ENCODE peak calls at places on chromosomes 13 and 19, in eight cellular contexts. S is pancreas, R is suprapubic skin, I is neuronal stem cell, X is small intestine, O is H1, A is body of pancreas, B is stomach. E is an unnamed sample. For H3K4me1, the result is how much of the 10 kb centered on the place peaks cover.

GRCh38 chr13:82647540-82647939 is 1234.7 kb downstream of the SLITRK1 start:
- DNase-seq in A (no peak), R (no peak), S (no peak), I (no peak), X (no peak), O (no peak), B (no peak), E (no peak)

GRCh38 chr13:26996965-26997752 is 174.5 kb downstream of the USP12 start:
- DNase-seq in O (no peak), A (no peak), B (no peak), R (peak), S (no peak), I (no peak), X (no peak), E (no peak)

GRCh38 chr13:22455036-22455435 is 725.7 kb upstream of the SGCG start:
- DNase-seq in R (no peak), X (no peak), S (no peak), I (no peak), A (no peak), B (no peak), O (no peak), E (no peak)

GRCh38 chr13:39452834-39453233 is 150.2 kb downstream of the LHFPL6 start:
- DNase-seq in B (no peak), X (no peak), S (no peak), A (no peak), R (no peak), I (no peak), O (no peak), E (no peak)

GRCh38 chr19:47641891-47642485 is 33.1 kb downstream of the BICRA start:
- DNase-seq in R (no peak), A (no peak), B (no peak), S (no peak), I (no peak), X (no peak), O (no peak), E (no peak)

GRCh38 chr13:74133657-74134201 is 475 bp downstream of the KLF12 start:
- DNase-seq in R (peak), O (peak), X (peak), B (peak), A (peak), S (peak), I (peak), E (peak)

GRCh38 chr13:106132216-106132615 is 403.2 kb downstream of the EFNB2 start:
- DNase-seq in I (no peak), A (no peak), X (peak), R (no peak), S (no peak), O (no peak), B (no peak), E (no peak)

GRCh38 chr13:80262051-80262695 is 78.8 kb downstream of the SPRY2 start:
- DNase-seq in A (no peak), R (no peak), S (no peak), B (no peak), O (no peak), I (no peak), X (no peak), E (no peak)

GRCh38 chr19:38674388-38675133 is 27.1 kb downstream of the ACTN4 start:
- DNase-seq in X (peak), R (no peak), A (no peak), S (no peak), O (no peak), B (no peak), I (no peak), E (peak)

GRCh38 chr19:48674216-48674809 is 1.5 kb upstream of the NTN5 start:
- DNase-seq in S (no peak), R (no peak), A (no peak), B (no peak), O (no peak), X (no peak), I (no peak), E (no peak)

GRCh38 chr19:54606891-54607781 is 13.7 kb downstream of the LILRA1 start:
- DNase-seq in I (no peak), X (no peak), R (no peak), A (peak), O (no peak), S (no peak), B (peak), E (no peak)

GRCh38 chr13:28479005-28479404 is 15.9 kb downstream of the FLT1 start:
- DNase-seq in B (no peak), S (no peak), X (no peak), R (no peak), I (no peak), A (no peak), O (no peak), E (no peak)

GRCh38 chr13:82356667-82357066 is 1525.6 kb downstream of the SLITRK1 start:
- DNase-seq in I (no peak), O (no peak), B (no peak), A (no peak), S (no peak), X (no peak), R (no peak), E (peak)

GRCh38 chr19:3986260-3987041 is 1.2 kb upstream of the EEF2 start:
- DNase-seq in I (peak), S (no peak), X (peak), B (peak), O (no peak), R (no peak), A (peak), E (peak)

GRCh38 chr19:19261350-19262189 is 11.5 kb downstream of the TM6SF2 start:
- DNase-seq in I (peak), A (no peak), B (no peak), S (no peak), O (peak), X (no peak), R (no peak), E (no peak)

GRCh38 chr19:41530761-41531301 is 45.1 kb upstream of the CEACAM21 start:
- DNase-seq in A (peak), R (no peak), S (no peak), I (no peak), B (no peak), X (no peak), O (no peak), E (peak)

GRCh38 chr13:42275098-42275471 is 3.1 kb downstream of the AKAP11 start:
- DNase-seq in A (peak), R (no peak), S (no peak), O (no peak), X (peak), B (no peak), I (no peak), E (no peak)

GRCh38 chr19:19134687-19135158 is 3.6 kb downstream of the TMEM161A start:
- DNase-seq in B (peak), R (no peak), O (peak), I (no peak), S (no peak), A (no peak), X (peak), E (no peak)

GRCh38 chr13:25232937-25233515 is 54.3 kb downstream of the MTMR6 start:
- DNase-seq in A (peak), S (no peak), B (no peak), R (no peak), I (no peak), X (peak), O (no peak), E (peak)

GRCh38 chr19:8529369-8530006 is 15.5 kb upstream of the ZNF414 start:
- DNase-seq in S (no peak), R (no peak), O (no peak), B (no peak), A (no peak), X (peak), I (no peak), E (no peak)

GRCh38 chr19:38678217-38678890 is 30.9 kb downstream of the ACTN4 start:
- DNase-seq in R (no peak), X (no peak), B (no peak), A (no peak), I (no peak), O (no peak), S (peak), E (no peak)

GRCh38 chr19:2952953-2953481 is 8.2 kb upstream of the ZNF77 start:
- DNase-seq in I (no peak), R (no peak), A (peak), X (peak), S (no peak), B (peak), O (no peak), E (no peak)

GRCh38 chr13:87986639-87987250 is 315.6 kb downstream of the SLITRK5 start:
- DNase-seq in A (no peak), S (no peak), O (no peak), X (no peak), R (no peak), B (no peak), I (no peak), E (no peak)

GRCh38 chr13:19888799-19889198 is 25.4 kb upstream of the ZMYM5 start:
- DNase-seq in I (no peak), S (no peak), O (no peak), A (no peak), B (no peak), X (peak), R (no peak), E (peak)

GRCh38 chr13:52925221-52925620 is 76.8 kb upstream of the PCDH8 start:
- DNase-seq in B (no peak), X (no peak), I (no peak), O (no peak), S (no peak), R (no peak), A (no peak), E (no peak)

GRCh38 chr13:34361528-34361927 is 543.6 kb downstream of the RFC3 start:
- DNase-seq in R (no peak), B (no peak), O (no peak), I (no peak), S (no peak), X (no peak), A (no peak), E (no peak)

GRCh38 chr19:32977269-32977668 is 5.2 kb downstream of the FAAP24 start:
- DNase-seq in S (no peak), A (no peak), I (no peak), X (peak), B (peak), O (no peak), R (no peak), E (peak)

GRCh38 chr13:101258071-101258470 is 158.2 kb downstream of the NALCN start:
- DNase-seq in A (no peak), B (no peak), X (no peak), S (no peak), R (no peak), O (no peak), I (peak), E (peak)

GRCh38 chr19:51251453-51251790 is 542 bp downstream of the SIGLECL1 start:
- DNase-seq in A (no peak), S (no peak), B (no peak), O (no peak), R (no peak), I (no peak), X (no peak), E (no peak)

GRCh38 chr13:71587778-71588177 is 279.2 kb downstream of the DACH1 start:
- DNase-seq in R (no peak), X (no peak), I (no peak), S (no peak), A (no peak), B (no peak), O (no peak), E (no peak)

GRCh38 chr19:23403024-23403423 is 7.8 kb upstream of the ZNF91 start:
- DNase-seq in A (no peak), S (no peak), R (no peak), B (no peak), X (peak), O (no peak), I (no peak), E (no peak)

GRCh38 chr13:37747071-37747612 is 122.4 kb downstream of the TRPC4 start:
- DNase-seq in R (no peak), A (no peak), S (no peak), B (no peak), I (no peak), O (no peak), X (no peak), E (peak)

GRCh38 chr13:76708138-76708537 is 178.1 kb downstream of the KCTD12 start:
- DNase-seq in A (no peak), X (no peak), I (no peak), R (no peak), B (no peak), O (no peak), S (no peak), E (no peak)

GRCh38 chr19:42217522-42218442 is at the start of gene DEDD2:
- DNase-seq in R (peak), S (peak), O (peak), I (peak), X (peak), B (peak), A (peak), E (peak)

GRCh38 chr19:10533656-10534386 is 9.9 kb upstream of the ATG4D start:
- DNase-seq in A (no peak), X (no peak), S (no peak), O (no peak), B (no peak), R (no peak), I (no peak), E (peak)

GRCh38 chr13:42001580-42001979 is 40.7 kb upstream of the VWA8 start:
- DNase-seq in B (no peak), X (no peak), S (no peak), A (no peak), I (no peak), R (no peak), O (peak), E (peak)

GRCh38 chr19:3005345-3005744 is 23.7 kb downstream of the TLE2 start:
- DNase-seq in A (no peak), B (no peak), R (no peak), O (no peak), I (no peak), X (no peak), S (no peak), E (no peak)

GRCh38 chr19:16244091-16244490 is 46.4 kb downstream of the AP1M1 start:
- DNase-seq in I (no peak), X (no peak), O (no peak), S (no peak), A (no peak), B (no peak), R (no peak), E (peak)
- H3K4me1 ChIP-seq in I (under half), X (under half), O (under half), S (under half), A (under half), B (under half), R (under half), E (under half)

GRCh38 chr13:23668557-23668956 is 98.3 kb downstream of the TNFRSF19 start:
- DNase-seq in S (no peak), O (no peak), A (no peak), B (no peak), R (no peak), I (no peak), X (no peak), E (no peak)
- H3K4me1 ChIP-seq in S (under half), O (under half), A (under half), B (under half), R (under half), I (under half), X (under half), E (under half)

DNA sequence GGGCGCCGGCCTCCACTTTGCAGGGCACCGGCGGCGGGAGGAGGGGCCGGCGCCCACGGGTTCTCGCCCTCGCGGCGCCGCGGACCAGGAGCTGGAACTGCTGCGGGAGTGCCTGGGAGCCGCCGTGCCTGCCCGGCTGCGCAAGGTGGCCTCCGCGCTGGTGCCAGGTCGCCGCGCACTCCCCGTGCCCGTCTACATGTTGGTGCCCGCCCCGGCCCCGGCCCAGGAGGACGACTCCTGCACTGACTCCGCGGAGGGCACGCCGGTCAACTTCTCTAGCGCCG is 11.8 kb downstream of the C19orf25 start:
- DNase-seq in I (no peak), X (no peak), O (no peak), A (no peak), R (no peak), S (no peak), B (no peak), E (no peak)
- H3K4me1 ChIP-seq in I (under half), X (under half), O (half or more), A (half or more), R (half or more), S (under half), B (half or more), E (half or more)

DNA sequence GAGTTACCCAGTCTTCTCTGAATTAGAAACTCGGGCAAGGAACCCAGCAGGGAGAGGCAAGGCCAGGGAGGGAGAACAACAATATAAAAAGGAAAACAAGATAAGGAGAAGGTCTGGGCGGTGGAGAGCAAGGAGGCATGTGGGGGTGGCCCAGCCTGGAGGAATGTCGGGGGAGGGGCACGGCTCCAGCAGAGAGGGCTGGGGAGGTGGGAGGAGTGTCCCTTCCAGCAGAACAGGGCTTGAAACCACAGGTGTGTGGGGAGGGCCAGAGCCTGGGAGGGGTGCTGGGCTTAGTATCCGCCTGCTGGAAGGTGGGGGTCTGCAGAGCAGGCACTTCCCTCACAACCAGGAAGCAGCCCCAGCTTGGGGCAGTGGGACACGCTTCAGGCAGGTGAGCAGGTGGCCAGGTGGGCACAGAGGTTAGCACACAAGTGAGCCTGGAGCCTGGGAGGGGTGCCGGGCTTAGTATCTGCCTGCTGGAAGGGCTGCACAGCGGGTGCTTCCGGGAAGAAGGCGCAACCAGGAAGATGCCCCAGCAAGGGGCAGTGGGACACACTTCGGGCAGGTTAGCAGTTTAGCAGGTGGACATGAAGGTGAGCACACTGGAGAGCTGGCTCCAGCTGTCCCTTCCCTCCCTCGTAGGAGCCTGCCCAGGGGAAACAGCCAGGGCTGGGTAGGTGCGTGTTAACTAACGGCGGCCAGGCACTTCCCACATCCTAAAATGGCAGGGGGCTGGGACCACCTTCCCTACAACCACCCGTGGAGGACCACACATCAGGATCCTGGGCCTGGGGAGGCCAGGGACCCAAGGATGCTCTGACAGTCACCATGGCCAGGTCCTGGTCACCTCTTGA is 3.1 kb downstream of the GAS6 start:
- DNase-seq in S (peak), A (peak), I (no peak), B (peak), O (peak), X (peak), R (peak), E (no peak)
- H3K4me1 ChIP-seq in S (under half), A (half or more), I (under half), B (half or more), O (under half), X (under half), R (half or more), E (under half)

DNA sequence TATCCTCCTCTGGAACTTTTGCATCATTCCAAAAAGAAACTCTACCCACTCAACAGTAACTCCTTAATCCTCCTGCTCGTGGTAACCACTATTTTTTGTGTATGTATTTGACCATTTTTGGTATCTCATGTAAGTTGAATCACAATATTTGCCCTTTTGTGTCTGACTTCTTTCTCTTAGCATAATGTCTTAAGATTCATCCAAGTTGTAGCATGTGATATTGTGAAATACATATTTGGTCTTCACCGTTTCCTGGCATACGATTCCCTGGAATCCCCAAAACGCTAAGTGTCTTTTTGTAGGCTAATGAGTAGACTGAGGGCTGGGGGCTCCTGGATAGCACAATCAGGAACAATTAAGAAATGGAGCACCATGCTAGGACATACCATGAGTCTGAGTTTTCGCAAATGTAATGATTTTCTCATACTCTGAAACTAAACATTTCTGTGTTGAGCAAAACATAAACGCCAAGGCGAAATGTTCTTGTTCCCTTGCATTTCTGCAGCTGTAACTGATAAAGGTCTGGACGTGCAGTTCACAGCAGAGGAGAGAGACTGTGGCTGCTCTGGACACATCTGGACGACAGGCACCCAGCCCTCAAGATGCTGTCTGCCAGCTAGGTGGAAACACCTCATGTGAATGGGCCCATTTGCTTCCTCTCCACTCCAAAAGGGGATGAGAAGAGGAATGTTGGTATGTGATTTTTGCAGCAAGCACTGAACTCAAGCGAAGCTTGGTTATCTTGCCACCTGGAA is 38.4 kb downstream of the BRD4 start:
- DNase-seq in S (no peak), I (no peak), R (no peak), X (no peak), B (no peak), O (no peak), A (no peak), E (peak)
- H3K4me1 ChIP-seq in S (under half), I (under half), R (half or more), X (under half), B (half or more), O (under half), A (half or more), E (under half)

GRCh38 chr19:5968431-5969373 is 9.2 kb downstream of the RANBP3 start:
- DNase-seq in S (peak), X (no peak), R (no peak), B (no peak), O (no peak), A (peak), I (no peak), E (no peak)
- H3K4me1 ChIP-seq in S (half or more), X (under half), R (half or more), B (half or more), O (under half), A (half or more), I (under half), E (under half)